ENCODE peak calls at places on chromosomes 3 and 15, in eight cellular contexts. A is cardiac muscle cell, W is astrocyte of the spinal cord, C is GM12865, F is neuronal stem cell, U is left lung, G is NCI-H226, T is hippocampal formation. N is an unnamed sample.

GRCh38 chr3:177186306-177186705 is 11.0 kb downstream of the TBL1XR1 start:
- DNase-seq in G (no peak), U (no peak), W (no peak), C (no peak), A (no peak), T (no peak), F (no peak), N (no peak)

GRCh38 chr15:34810455-34811146 is 15.3 kb upstream of the ACTC1 start:
- DNase-seq in T (no peak), F (no peak), U (no peak), W (peak), G (peak), A (peak), C (no peak), N (no peak)

GRCh38 chr3:60756636-60757035 is 494.6 kb downstream of the FHIT start:
- DNase-seq in W (peak), A (no peak), F (peak), U (no peak), C (no peak), T (no peak), G (no peak), N (no peak)

GRCh38 chr3:134353831-134354611 is 20.2 kb downstream of the AMOTL2 start:
- DNase-seq in C (no peak), T (no peak), G (no peak), W (no peak), A (no peak), F (no peak), U (no peak), N (no peak)

GRCh38 chr3:73656241-73656890 is 31.6 kb upstream of the PDZRN3 start:
- DNase-seq in U (no peak), G (no peak), C (no peak), F (no peak), W (peak), A (no peak), T (no peak), N (no peak)

GRCh38 chr3:160210799-160211221 is 14.4 kb upstream of the C3orf80 start:
- DNase-seq in G (peak), U (no peak), C (peak), W (peak), A (peak), T (no peak), F (no peak), N (no peak)

GRCh38 chr3:49554639-49555265 is 475 bp downstream of the BSN start:
- DNase-seq in W (peak), U (peak), A (no peak), T (no peak), C (no peak), F (peak), G (no peak), N (no peak)

GRCh38 chr3:37945803-37946530 is 44.6 kb upstream of the VILL start:
- DNase-seq in G (peak), W (no peak), T (no peak), F (no peak), C (no peak), A (peak), U (peak), N (no peak)

GRCh38 chr3:126472277-126473006 is 3.2 kb downstream of the ZXDC start:
- DNase-seq in U (peak), C (no peak), G (peak), A (peak), W (peak), T (peak), F (no peak), N (peak)

GRCh38 chr3:15330031-15330596 is 2.3 kb downstream of the SH3BP5 start:
- DNase-seq in F (no peak), W (peak), C (peak), U (no peak), A (peak), G (no peak), T (no peak), N (peak)

GRCh38 chr3:65936908-65937638 is 101.6 kb downstream of the MAGI1 start:
- DNase-seq in A (no peak), G (no peak), U (no peak), F (peak), C (no peak), T (no peak), W (no peak), N (no peak)

GRCh38 chr3:170621256-170621655 is 35.4 kb upstream of the SLC7A14 start:
- DNase-seq in G (no peak), W (no peak), T (no peak), U (no peak), F (no peak), C (no peak), A (no peak), N (no peak)

GRCh38 chr3:25915673-25916072 is 125.8 kb downstream of the OXSM start:
- DNase-seq in W (no peak), T (no peak), G (no peak), C (no peak), F (no peak), A (no peak), U (no peak), N (no peak)

GRCh38 chr15:91146728-91147127 is 46.7 kb downstream of the SV2B start:
- DNase-seq in C (no peak), G (no peak), W (no peak), T (no peak), A (no peak), F (no peak), U (no peak), N (no peak)

GRCh38 chr3:165549665-165550064 is 287.6 kb downstream of the BCHE start:
- DNase-seq in A (no peak), W (no peak), F (no peak), C (peak), G (no peak), T (no peak), U (peak), N (no peak)

GRCh38 chr15:70586241-70586640 is 177.1 kb downstream of the UACA start:
- DNase-seq in T (no peak), W (no peak), G (no peak), C (no peak), U (no peak), A (no peak), F (no peak), N (peak)

GRCh38 chr3:64229903-64230302 is 4.6 kb upstream of the PRICKLE2 start:
- DNase-seq in A (peak), W (peak), U (no peak), C (no peak), F (no peak), G (no peak), T (no peak), N (no peak)

GRCh38 chr3:173275740-173276139 is 121.8 kb upstream of the NLGN1 start:
- DNase-seq in C (peak), G (no peak), W (no peak), F (no peak), A (no peak), U (no peak), T (no peak), N (no peak)

GRCh38 chr3:71413572-71413971 is 170.0 kb downstream of the FOXP1 start:
- DNase-seq in T (no peak), F (no peak), C (no peak), U (no peak), G (no peak), W (no peak), A (no peak), N (no peak)

GRCh38 chr3:127746400-127747057 is 73.8 kb downstream of the ABTB1 start:
- DNase-seq in W (no peak), A (no peak), C (no peak), F (no peak), U (peak), T (no peak), G (peak), N (peak)

GRCh38 chr3:52331906-52332305 is 15.8 kb downstream of the DNAH1 start:
- DNase-seq in W (no peak), G (no peak), A (no peak), T (no peak), U (peak), C (no peak), F (no peak), N (no peak)

N was measured in suprapubic skin.